ENCODE peak calls at places on chromosome 9, in four cellular contexts. Z is CD8-positive, alpha-beta memory T cell; H is GM23248; E is H1. W is an unnamed sample.

GRCh38 chr9:79731483-79731882 is 159.7 kb downstream of the TLE4 start:
- DNase-seq in Z (no peak), H (no peak), E (no peak), W (no peak)

GRCh38 chr9:37178742-37179141 is 58.4 kb downstream of the ZCCHC7 start:
- DNase-seq in Z (no peak), H (no peak), E (no peak), W (no peak)

GRCh38 chr9:36207016-36207415 is 16.3 kb downstream of the CLTA start:
- DNase-seq in Z (no peak), H (peak), E (no peak), W (no peak)

GRCh38 chr9:111959468-111959941 is 62.9 kb downstream of the UGCG start:
- DNase-seq in Z (no peak), H (peak), E (no peak), W (no peak)

GRCh38 chr9:95108777-95109176 is 208.7 kb downstream of the FANCC start:
- DNase-seq in Z (no peak), H (no peak), E (no peak), W (no peak)

GRCh38 chr9:130482463-130482862 is 37.7 kb downstream of the ASS1 start:
- DNase-seq in Z (no peak), H (no peak), E (no peak), W (no peak)

GRCh38 chr9:74824654-74825053 is 63.1 kb downstream of the TRPM6 start:
- DNase-seq in Z (no peak), H (peak), E (no peak), W (no peak)

GRCh38 chr9:20408513-20408912 is 213.8 kb downstream of the MLLT3 start:
- DNase-seq in Z (no peak), H (no peak), E (no peak), W (no peak)

GRCh38 chr9:118637681-118638080 is 731.6 kb downstream of the BRINP1 start:
- DNase-seq in Z (no peak), H (no peak), E (no peak), W (no peak)

GRCh38 chr9:99118782-99119466 is 14.0 kb downstream of the TGFBR1 start:
- DNase-seq in Z (no peak), H (no peak), E (no peak), W (no peak)

GRCh38 chr9:95494416-95495371 is 22.1 kb downstream of the PTCH1 start:
- DNase-seq in Z (peak), H (peak), E (no peak), W (no peak)

GRCh38 chr9:7976167-7976755 is 176.7 kb upstream of the DMAC1 start:
- DNase-seq in Z (peak), H (no peak), E (no peak), W (no peak)

GRCh38 chr9:72145733-72146132 is 3.5 kb upstream of the GDA start:
- DNase-seq in Z (no peak), H (no peak), E (no peak), W (no peak)

DNA sequence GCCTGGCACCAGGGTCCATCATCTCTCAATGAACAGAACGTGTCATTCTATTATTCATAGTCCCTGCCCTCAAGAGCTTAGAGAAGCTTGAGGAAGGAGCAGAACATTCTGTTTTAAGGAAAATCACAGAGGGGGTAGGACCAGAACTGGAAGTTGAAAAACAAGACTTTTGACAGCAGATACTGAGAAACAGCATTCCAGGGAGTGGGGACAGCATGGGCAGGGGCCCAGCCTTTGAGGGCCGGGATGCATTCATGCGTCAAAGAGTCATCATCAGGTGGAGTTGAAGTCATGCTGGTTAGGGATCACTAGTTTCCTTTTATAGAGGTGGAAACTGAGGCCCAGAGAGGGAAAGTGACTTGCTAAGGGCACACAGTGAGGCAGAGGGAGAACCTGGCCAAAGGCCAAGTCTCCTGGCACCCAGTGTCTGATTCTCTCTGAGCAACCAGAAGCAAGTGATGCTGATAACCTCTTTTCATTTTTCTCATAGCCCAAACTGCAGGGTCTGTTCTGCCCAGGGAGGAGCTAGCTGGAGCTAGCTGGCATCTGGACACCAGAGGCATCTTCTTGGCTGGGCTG is 41.5 kb upstream of the STXBP1 start:
- DNase-seq in Z (no peak), H (no peak), E (no peak), W (no peak)
- H3K27ac ChIP-seq in Z (no peak), H (no peak), E (no peak), W (no peak)

GRCh38 chr9:91516061-91516460 is 92.4 kb upstream of the NFIL3 start:
- DNase-seq in Z (no peak), H (no peak), E (no peak), W (no peak)
- H3K4me3 ChIP-seq in Z (no peak), H (peak), E (no peak), W (no peak)

DNA sequence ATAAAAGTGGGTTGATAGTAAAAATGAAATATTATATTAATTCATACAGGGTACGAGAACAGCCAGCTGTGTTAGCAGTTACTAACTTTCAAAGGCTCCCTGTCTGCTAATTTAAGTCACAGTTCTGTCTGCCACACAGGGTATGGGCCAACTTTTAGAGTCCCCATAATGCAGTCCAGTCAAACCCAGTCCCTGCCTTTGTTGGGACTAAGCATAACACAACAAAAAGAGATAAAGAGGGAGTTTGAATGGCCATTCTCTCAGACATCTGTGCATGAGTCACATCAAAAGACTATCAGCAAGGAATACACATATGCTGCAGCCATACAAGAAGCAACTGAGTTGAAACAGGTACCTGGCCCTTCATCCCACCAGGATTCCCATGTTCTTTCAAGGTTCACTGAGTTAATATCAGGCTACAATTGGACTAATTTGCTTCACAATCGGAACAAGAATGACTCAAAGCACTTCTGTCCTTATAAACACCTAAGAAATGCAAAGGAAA is 744.5 kb upstream of the C9orf72 start:
- DNase-seq in Z (no peak), H (no peak), E (no peak), W (no peak)
- H3K27ac ChIP-seq in Z (no peak), H (no peak), E (no peak), W (no peak)

GRCh38 chr9:83218411-83219090 is 155.6 kb upstream of the RASEF start:
- DNase-seq in Z (no peak), H (no peak), E (no peak), W (no peak)
- H3K4me3 ChIP-seq in Z (no peak), H (peak), E (peak), W (no peak)

DNA sequence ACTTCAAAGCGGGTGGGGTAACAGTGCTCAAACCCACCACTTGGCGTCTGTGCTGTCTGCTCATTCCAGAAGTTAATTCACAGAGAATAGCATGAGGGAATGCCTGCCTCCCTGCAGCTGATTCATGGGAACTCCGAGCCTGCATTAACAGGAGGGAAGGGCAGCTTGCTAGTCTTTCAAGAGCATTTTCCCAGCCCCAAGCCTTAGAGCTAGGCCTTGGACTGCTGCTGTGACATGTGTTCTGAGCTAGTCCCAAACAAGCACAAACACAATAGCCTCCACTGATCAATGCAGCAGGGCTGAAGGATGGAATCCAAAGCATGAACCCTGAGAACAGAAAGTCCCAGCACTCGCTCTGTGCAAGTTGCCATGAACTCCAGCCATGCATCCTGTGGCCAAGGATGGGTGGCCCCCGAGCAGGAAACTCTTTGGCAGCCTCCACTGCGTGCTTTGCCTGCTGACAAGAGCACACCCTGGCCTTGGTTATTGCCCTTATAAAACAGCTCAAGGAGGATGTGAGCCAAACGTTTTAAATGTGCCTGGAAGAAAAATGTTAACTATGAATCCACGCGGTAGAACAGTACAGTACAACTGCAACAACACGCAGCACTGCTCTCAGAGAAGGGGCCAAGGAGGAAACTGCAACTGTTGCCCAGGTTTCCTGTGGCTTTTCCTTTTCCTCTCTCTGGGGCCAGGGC is 653.1 kb upstream of the KLF4 start:
- DNase-seq in Z (no peak), H (peak), E (no peak), W (no peak)
- H3K27ac ChIP-seq in Z (no peak), H (peak), E (no peak), W (no peak)

GRCh38 chr9:123372766-123373446 is 16.9 kb downstream of the CRB2 start:
- DNase-seq in Z (no peak), H (no peak), E (no peak), W (no peak)
- H3K4me3 ChIP-seq in Z (no peak), H (no peak), E (no peak), W (peak)

GRCh38 chr9:134928796-134929559 is 11.3 kb upstream of the FCN1 start:
- DNase-seq in Z (no peak), H (no peak), E (no peak), W (no peak)

GRCh38 chr9:134932171-134932570 is 14.5 kb upstream of the FCN1 start:
- DNase-seq in Z (no peak), H (no peak), E (no peak), W (no peak)

GRCh38 chr9:134929560-134930158 is 11.9 kb upstream of the FCN1 start:
- DNase-seq in Z (no peak), H (no peak), E (no peak), W (no peak)

GRCh38 chr9:134932656-134933055 is 14.9 kb upstream of the FCN1 start:
- DNase-seq in Z (no peak), H (no peak), E (no peak), W (no peak)

GRCh38 chr9:134930404-134930803 is 12.7 kb upstream of the FCN1 start:
- DNase-seq in Z (no peak), H (no peak), E (no peak), W (no peak)
- H3K27ac ChIP-seq in Z (no peak), H (no peak), E (no peak), W (no peak)

GRCh38 chr9:134329576-134329855 is 3.3 kb downstream of the RXRA start:
- DNase-seq in Z (no peak), H (peak), E (no peak), W (no peak)
- H3K4me3 ChIP-seq in Z (no peak), H (peak), E (no peak), W (no peak)

GRCh38 chr9:85414399-85414798 is 327.4 kb downstream of the AGTPBP1 start:
- DNase-seq in Z (no peak), H (no peak), E (no peak), W (no peak)

GRCh38 chr9:85420750-85421149 is 321.0 kb downstream of the AGTPBP1 start:
- DNase-seq in Z (no peak), H (no peak), E (no peak), W (peak)

GRCh38 chr9:85421641-85422040 is 320.1 kb downstream of the AGTPBP1 start:
- DNase-seq in Z (no peak), H (peak), E (no peak), W (no peak)

GRCh38 chr9:85416720-85417119 is 325.0 kb downstream of the AGTPBP1 start:
- DNase-seq in Z (no peak), H (no peak), E (no peak), W (no peak)

GRCh38 chr9:85417674-85418073 is 324.1 kb downstream of the AGTPBP1 start:
- DNase-seq in Z (no peak), H (no peak), E (no peak), W (no peak)
- H3K27ac ChIP-seq in Z (no peak), H (no peak), E (no peak), W (no peak)

W was measured in iPS DF 6.9.